ENCODE peak calls at places on chromosomes 7 and 10, in seven cellular contexts. One of them, this sample, is unnamed. For H3K27me3, the result is how much of the 10 kb centered on the place peaks cover.

GRCh38 chr10:94194256-94194655 is 168.5 kb downstream of the NOC3L start:
- DNase-seq in PC-3: peak
- DNase-seq in GM23248: peak
- DNase-seq in fibroblast of lung: peak
- DNase-seq in MM.1S: no peak
- DNase-seq in H1: no peak
- DNase-seq in astrocyte: peak
- DNase-seq in this sample: no peak

GRCh38 chr7:55244346-55244745 is 120.8 kb upstream of the LANCL2 start:
- DNase-seq in PC-3: no peak
- DNase-seq in GM23248: no peak
- DNase-seq in fibroblast of lung: peak
- DNase-seq in MM.1S: no peak
- DNase-seq in H1: no peak
- DNase-seq in astrocyte: peak
- DNase-seq in this sample: no peak

GRCh38 chr7:13839063-13839462 is 150.4 kb downstream of the ETV1 start:
- DNase-seq in PC-3: peak
- DNase-seq in GM23248: no peak
- DNase-seq in fibroblast of lung: no peak
- DNase-seq in MM.1S: no peak
- DNase-seq in H1: no peak
- DNase-seq in astrocyte: no peak
- DNase-seq in this sample: no peak

GRCh38 chr10:132497083-132497680 is 40.4 kb upstream of the INPP5A start:
- DNase-seq in PC-3: no peak
- DNase-seq in GM23248: no peak
- DNase-seq in fibroblast of lung: no peak
- DNase-seq in MM.1S: no peak
- DNase-seq in H1: no peak
- DNase-seq in astrocyte: no peak
- DNase-seq in this sample: no peak

GRCh38 chr10:34102237-34102673 is 712.8 kb downstream of the PARD3 start:
- DNase-seq in PC-3: no peak
- DNase-seq in GM23248: peak
- DNase-seq in fibroblast of lung: peak
- DNase-seq in MM.1S: no peak
- DNase-seq in H1: no peak
- DNase-seq in astrocyte: peak
- DNase-seq in this sample: no peak

GRCh38 chr7:510061-510481 is 9.6 kb downstream of the PDGFA start:
- DNase-seq in PC-3: no peak
- DNase-seq in GM23248: no peak
- DNase-seq in fibroblast of lung: no peak
- DNase-seq in MM.1S: no peak
- DNase-seq in H1: no peak
- DNase-seq in astrocyte: no peak
- DNase-seq in this sample: no peak

GRCh38 chr7:27901028-27901760 is 161.2 kb downstream of the TAX1BP1 start:
- DNase-seq in PC-3: peak
- DNase-seq in GM23248: peak
- DNase-seq in fibroblast of lung: peak
- DNase-seq in MM.1S: peak
- DNase-seq in H1: no peak
- DNase-seq in astrocyte: peak
- DNase-seq in this sample: peak

GRCh38 chr7:55775051-55775420 is 87.5 kb downstream of the SEPTIN14 start:
- DNase-seq in PC-3: no peak
- DNase-seq in GM23248: no peak
- DNase-seq in fibroblast of lung: no peak
- DNase-seq in MM.1S: no peak
- DNase-seq in H1: no peak
- DNase-seq in astrocyte: no peak
- DNase-seq in this sample: no peak

GRCh38 chr10:61475449-61475873 is 22.3 kb upstream of the TMEM26 start:
- DNase-seq in PC-3: peak
- DNase-seq in GM23248: peak
- DNase-seq in fibroblast of lung: peak
- DNase-seq in MM.1S: no peak
- DNase-seq in H1: no peak
- DNase-seq in astrocyte: peak
- DNase-seq in this sample: no peak

GRCh38 chr7:102860351-102860811 is 52.4 kb upstream of the LRRC17 start:
- DNase-seq in PC-3: peak
- DNase-seq in GM23248: peak
- DNase-seq in fibroblast of lung: peak
- DNase-seq in MM.1S: no peak
- DNase-seq in H1: no peak
- DNase-seq in astrocyte: peak
- DNase-seq in this sample: no peak

GRCh38 chr7:108358553-108358952 is 97.7 kb downstream of the NRCAM start:
- DNase-seq in PC-3: peak
- DNase-seq in GM23248: peak
- DNase-seq in fibroblast of lung: peak
- DNase-seq in MM.1S: no peak
- DNase-seq in H1: peak
- DNase-seq in astrocyte: peak
- DNase-seq in this sample: peak

GRCh38 chr7:149496642-149497391 is 792 bp downstream of the ZNF746 start:
- DNase-seq in PC-3: peak
- DNase-seq in GM23248: peak
- DNase-seq in fibroblast of lung: peak
- DNase-seq in MM.1S: peak
- DNase-seq in H1: no peak
- DNase-seq in astrocyte: peak
- DNase-seq in this sample: peak

GRCh38 chr7:14761506-14762296 is 140.8 kb downstream of the DGKB start:
- DNase-seq in PC-3: peak
- DNase-seq in GM23248: peak
- DNase-seq in fibroblast of lung: peak
- DNase-seq in MM.1S: no peak
- DNase-seq in H1: no peak
- DNase-seq in astrocyte: peak
- DNase-seq in this sample: no peak

GRCh38 chr7:142668495-142668894 is 80.8 kb upstream of the PRSS1 start:
- DNase-seq in PC-3: no peak
- DNase-seq in GM23248: no peak
- DNase-seq in fibroblast of lung: no peak
- DNase-seq in MM.1S: peak
- DNase-seq in H1: no peak
- DNase-seq in astrocyte: no peak
- DNase-seq in this sample: no peak

GRCh38 chr7:4797858-4798705 is 22.7 kb downstream of the AP5Z1 start:
- DNase-seq in PC-3: peak
- DNase-seq in GM23248: peak
- DNase-seq in fibroblast of lung: peak
- DNase-seq in MM.1S: peak
- DNase-seq in H1: no peak
- DNase-seq in astrocyte: no peak
- DNase-seq in this sample: peak

GRCh38 chr10:3036155-3036554 is 31.2 kb upstream of the PFKP start:
- DNase-seq in PC-3: no peak
- DNase-seq in GM23248: no peak
- DNase-seq in fibroblast of lung: no peak
- DNase-seq in MM.1S: no peak
- DNase-seq in H1: no peak
- DNase-seq in astrocyte: no peak
- DNase-seq in this sample: no peak

GRCh38 chr7:30921951-30922401 is 10.3 kb downstream of the AQP1 start:
- DNase-seq in PC-3: no peak
- DNase-seq in GM23248: no peak
- DNase-seq in fibroblast of lung: no peak
- DNase-seq in MM.1S: no peak
- DNase-seq in H1: no peak
- DNase-seq in astrocyte: no peak
- DNase-seq in this sample: no peak

GRCh38 chr7:102009628-102010027 is 192.2 kb downstream of the CUX1 start:
- DNase-seq in PC-3: no peak
- DNase-seq in GM23248: peak
- DNase-seq in fibroblast of lung: peak
- DNase-seq in MM.1S: no peak
- DNase-seq in H1: no peak
- DNase-seq in astrocyte: peak
- DNase-seq in this sample: peak

GRCh38 chr10:118259288-118259906 is 82.7 kb downstream of the FAM204A start:
- DNase-seq in PC-3: peak
- DNase-seq in GM23248: peak
- DNase-seq in fibroblast of lung: no peak
- DNase-seq in MM.1S: peak
- DNase-seq in H1: no peak
- DNase-seq in astrocyte: no peak
- DNase-seq in this sample: peak

GRCh38 chr7:27737178-27737577 is 2.8 kb upstream of the TAX1BP1 start:
- DNase-seq in PC-3: no peak
- DNase-seq in GM23248: no peak
- DNase-seq in fibroblast of lung: no peak
- DNase-seq in MM.1S: no peak
- DNase-seq in H1: no peak
- DNase-seq in astrocyte: no peak
- DNase-seq in this sample: no peak

GRCh38 chr7:141220263-141220662 is 146.4 kb downstream of the TMEM178B start:
- DNase-seq in PC-3: no peak
- DNase-seq in GM23248: no peak
- DNase-seq in fibroblast of lung: peak
- DNase-seq in MM.1S: no peak
- DNase-seq in H1: no peak
- DNase-seq in astrocyte: no peak
- DNase-seq in this sample: no peak

GRCh38 chr7:156895024-156895780 is 2.2 kb upstream of the LMBR1 start:
- DNase-seq in PC-3: no peak
- DNase-seq in GM23248: no peak
- DNase-seq in fibroblast of lung: no peak
- DNase-seq in MM.1S: no peak
- DNase-seq in H1: no peak
- DNase-seq in astrocyte: no peak
- DNase-seq in this sample: no peak

GRCh38 chr7:156578978-156579430 is 61.6 kb upstream of the RNF32 start:
- DNase-seq in PC-3: no peak
- DNase-seq in GM23248: no peak
- DNase-seq in fibroblast of lung: no peak
- DNase-seq in MM.1S: no peak
- DNase-seq in H1: no peak
- DNase-seq in astrocyte: no peak
- DNase-seq in this sample: no peak

DNA sequence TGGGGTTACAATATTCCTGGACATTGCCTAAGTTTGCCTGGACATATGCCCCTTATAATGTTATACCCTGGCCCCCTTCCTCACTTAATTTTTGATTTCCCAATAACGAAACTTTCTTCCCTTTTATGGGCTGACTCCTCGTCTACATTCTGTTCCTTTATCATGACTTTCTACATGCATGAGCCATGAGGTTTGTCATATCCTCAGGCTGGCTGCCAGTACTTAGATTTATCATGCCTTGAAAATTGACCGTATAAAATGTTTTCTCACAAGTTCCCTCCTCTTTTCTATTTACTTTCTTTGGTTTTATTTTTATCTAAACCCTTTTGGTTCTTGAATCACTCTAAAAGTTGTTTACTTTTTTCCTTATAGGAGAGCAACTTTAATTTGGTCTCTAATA is 4.7 kb downstream of the DNAH11 start:
- DNase-seq in PC-3: peak
- DNase-seq in GM23248: no peak
- DNase-seq in fibroblast of lung: no peak
- DNase-seq in MM.1S: no peak
- DNase-seq in H1: no peak
- DNase-seq in astrocyte: no peak
- DNase-seq in this sample: no peak
- H3K4me3 ChIP-seq in PC-3: no peak
- H3K4me3 ChIP-seq in GM23248: no peak
- H3K4me3 ChIP-seq in fibroblast of lung: no peak
- H3K4me3 ChIP-seq in MM.1S: no peak
- H3K4me3 ChIP-seq in H1: no peak
- H3K4me3 ChIP-seq in astrocyte: no peak
- H3K4me3 ChIP-seq in this sample: no peak

DNA sequence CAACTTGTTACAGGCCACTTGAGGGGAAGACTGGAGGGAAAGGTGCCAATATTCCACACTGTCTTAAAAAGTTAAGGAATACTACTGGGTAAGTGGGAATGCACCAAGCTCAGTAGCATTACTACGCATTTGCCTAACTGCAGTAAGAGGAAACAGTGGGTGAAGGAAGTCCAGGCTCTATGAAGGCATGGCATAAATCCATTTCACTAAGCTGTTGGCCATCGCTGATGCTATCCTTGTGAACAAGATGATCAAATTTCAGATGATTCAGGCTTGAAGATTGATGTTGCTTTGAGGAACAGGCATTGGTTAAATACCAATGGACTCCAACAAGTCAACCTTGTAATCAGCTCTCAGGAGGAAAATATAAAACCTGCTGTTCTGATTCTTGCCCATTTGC is 44.2 kb upstream of the TES start:
- DNase-seq in PC-3: peak
- DNase-seq in GM23248: peak
- DNase-seq in fibroblast of lung: peak
- DNase-seq in MM.1S: no peak
- DNase-seq in H1: no peak
- DNase-seq in astrocyte: peak
- DNase-seq in this sample: no peak
- TF ChIP-seq EZH2 in PC-3: no peak
- TF ChIP-seq EZH2 in GM23248: no peak
- TF ChIP-seq EZH2 in fibroblast of lung: no peak
- TF ChIP-seq EZH2 in MM.1S: no peak
- TF ChIP-seq EZH2 in H1: no peak
- TF ChIP-seq EZH2 in astrocyte: no peak
- TF ChIP-seq EZH2 in this sample: no peak

DNA sequence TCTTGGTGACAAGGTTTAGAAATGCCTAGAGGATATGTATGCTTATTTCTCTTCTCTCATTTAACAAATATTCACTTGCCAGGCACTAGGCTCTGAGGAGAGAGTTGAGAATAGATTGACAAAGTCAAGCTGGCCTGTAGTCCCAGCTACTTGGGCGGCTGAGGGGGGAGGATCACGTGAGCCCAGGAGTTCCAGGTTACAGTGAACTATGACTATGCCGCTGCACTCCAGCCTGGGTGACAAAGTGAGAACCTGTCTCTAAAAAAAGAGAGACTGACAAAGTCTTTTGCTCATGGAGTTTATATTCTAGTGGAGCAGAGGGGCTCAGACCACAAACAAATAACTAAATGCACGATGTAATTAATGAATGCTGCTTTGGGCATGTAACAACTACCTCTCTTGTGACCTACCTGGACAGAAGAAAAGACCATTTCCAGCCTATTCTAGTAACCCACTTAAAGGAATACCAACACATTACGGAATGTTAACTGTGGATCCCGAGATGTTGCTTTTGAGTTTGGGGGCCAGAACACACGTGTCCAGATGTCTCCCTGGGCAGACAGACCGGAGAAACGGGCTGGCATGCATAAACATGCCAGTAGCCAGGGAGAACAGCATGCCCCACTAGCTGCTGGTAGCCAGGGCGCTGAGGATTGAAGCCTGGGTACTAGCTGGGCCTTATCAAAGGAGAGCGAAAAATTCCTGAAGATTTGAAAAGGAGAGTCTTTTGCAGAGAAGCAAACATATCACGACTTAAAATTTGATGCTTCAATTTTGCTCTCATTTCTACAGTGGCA is 2.6 kb upstream of the BMPR1A start:
- DNase-seq in PC-3: no peak
- DNase-seq in GM23248: no peak
- DNase-seq in fibroblast of lung: no peak
- DNase-seq in MM.1S: no peak
- DNase-seq in H1: no peak
- DNase-seq in astrocyte: no peak
- DNase-seq in this sample: no peak
- H3K27me3 ChIP-seq in PC-3: under half
- H3K27me3 ChIP-seq in GM23248: under half
- H3K27me3 ChIP-seq in fibroblast of lung: under half
- H3K27me3 ChIP-seq in MM.1S: under half
- H3K27me3 ChIP-seq in H1: under half
- H3K27me3 ChIP-seq in astrocyte: under half
- H3K27me3 ChIP-seq in this sample: under half

GRCh38 chr10:104081998-104082397 is 3.7 kb downstream of the COL17A1 start:
- DNase-seq in PC-3: no peak
- DNase-seq in GM23248: no peak
- DNase-seq in fibroblast of lung: no peak
- DNase-seq in MM.1S: no peak
- DNase-seq in H1: no peak
- DNase-seq in astrocyte: no peak
- DNase-seq in this sample: no peak
- H3K4me3 ChIP-seq in PC-3: no peak
- H3K4me3 ChIP-seq in GM23248: no peak
- H3K4me3 ChIP-seq in fibroblast of lung: no peak
- H3K4me3 ChIP-seq in MM.1S: no peak
- H3K4me3 ChIP-seq in H1: no peak
- H3K4me3 ChIP-seq in astrocyte: no peak
- H3K4me3 ChIP-seq in this sample: no peak